ENCODE peak calls at places on chromosomes 4 and X, in five cellular contexts. H is fibroblast of lung; U is B cell; M is activated CD8-positive, alpha-beta memory T cell treated with anti-CD3 and anti-CD28 coated beads for 48 hours; T is lower leg skin. J is an unnamed sample.

GRCh38 chr4:100977746-100978397 is 369.5 kb downstream of the PPP3CA start:
- DNase-seq in H (no peak), U (no peak), M (no peak), T (no peak), J (no peak)

GRCh38 chr4:90209922-90210321 is 82.7 kb downstream of the CCSER1 start:
- DNase-seq in H (no peak), U (no peak), M (no peak), T (no peak), J (no peak)

GRCh38 chr4:76310683-76311082 is 4.2 kb downstream of the STBD1 start:
- DNase-seq in H (no peak), U (no peak), M (no peak), T (no peak), J (no peak)

GRCh38 chrX:49153467-49153866 is 9.1 kb upstream of the MAGIX start:
- DNase-seq in H (no peak), U (no peak), M (no peak), T (no peak), J (no peak)

GRCh38 chr4:10690185-10690907 is 5.8 kb upstream of the CLNK start:
- DNase-seq in H (no peak), U (peak; percentile 8), M (no peak), T (no peak), J (no peak)

GRCh38 chr4:673349-674091 is 556 bp downstream of the ATP5ME start:
- DNase-seq in H (no peak), U (no peak), M (no peak), T (no peak), J (no peak)

GRCh38 chrX:124726881-124727280 is 380.5 kb downstream of the SH2D1A start:
- DNase-seq in H (no peak), U (no peak), M (no peak), T (no peak), J (no peak)

GRCh38 chr4:108060164-108060563 is 70.5 kb downstream of the HADH start:
- DNase-seq in H (peak; percentile 71), U (no peak), M (no peak), T (no peak), J (no peak)

GRCh38 chr4:40143926-40144508 is 52.8 kb upstream of the RHOH start:
- DNase-seq in H (no peak), U (no peak), M (no peak), T (no peak), J (no peak)

GRCh38 chrX:14913241-14913640 is 40.0 kb downstream of the MOSPD2 start:
- DNase-seq in H (no peak), U (no peak), M (no peak), T (no peak), J (no peak)

GRCh38 chrX:153381684-153382532 is 19.2 kb downstream of the PNMA6E start:
- DNase-seq in H (peak; percentile 92), U (no peak), M (no peak), T (no peak), J (no peak)

GRCh38 chr4:170398228-170398627 is 308.5 kb upstream of the AADAT start:
- DNase-seq in H (no peak), U (no peak), M (no peak), T (no peak), J (no peak)

GRCh38 chrX:37796805-37797204 is 16.9 kb downstream of the CYBB start:
- DNase-seq in H (no peak), U (peak; percentile 14), M (no peak), T (no peak), J (peak; percentile 17)

GRCh38 chrX:23832750-23833149 is 49.8 kb downstream of the SAT1 start:
- DNase-seq in H (no peak), U (no peak), M (no peak), T (no peak), J (no peak)

GRCh38 chrX:75887833-75888232 is 102.8 kb upstream of the MAGEE2 start:
- DNase-seq in H (no peak), U (no peak), M (no peak), T (no peak), J (no peak)